ENCODE peak calls at places on chromosomes 7 and 10, in eight cellular contexts. One of them, this sample, is unnamed.

GRCh38 chr10:122348512-122348911 is 26.0 kb upstream of the PLEKHA1 start:
- DNase-seq in stimulated activated CD4-positive, alpha-beta T cell treated with anti-CD3 and anti-CD28 coated beads, Interleukin-4, amount 100 ng/mL, for 48 hours: no peak
- DNase-seq in NCI-H524 treated with DMSO at 0.1 percent for 48 hours: no peak
- DNase-seq in stimulated activated naive CD4-positive, alpha-beta T cell: no peak
- DNase-seq in kidney: peak
- DNase-seq in GM10248: no peak
- DNase-seq in KG1: no peak
- DNase-seq in astrocyte of the hippocampus: peak
- DNase-seq in this sample: no peak

GRCh38 chr7:155803418-155804376 is 8.6 kb downstream of the SHH start:
- DNase-seq in stimulated activated CD4-positive, alpha-beta T cell treated with anti-CD3 and anti-CD28 coated beads, Interleukin-4, amount 100 ng/mL, for 48 hours: no peak
- DNase-seq in stimulated activated naive CD4-positive, alpha-beta T cell: no peak
- DNase-seq in NCI-H524 treated with DMSO at 0.1 percent for 48 hours: no peak
- DNase-seq in GM10248: no peak
- DNase-seq in astrocyte of the hippocampus: peak
- DNase-seq in kidney: peak
- DNase-seq in KG1: no peak
- DNase-seq in this sample: no peak

GRCh38 chr10:31701546-31701945 is 227.1 kb downstream of the ARHGAP12 start:
- DNase-seq in GM10248: no peak
- DNase-seq in kidney: no peak
- DNase-seq in KG1: no peak
- DNase-seq in astrocyte of the hippocampus: no peak
- DNase-seq in NCI-H524 treated with DMSO at 0.1 percent for 48 hours: no peak
- DNase-seq in stimulated activated naive CD4-positive, alpha-beta T cell: no peak
- DNase-seq in stimulated activated CD4-positive, alpha-beta T cell treated with anti-CD3 and anti-CD28 coated beads, Interleukin-4, amount 100 ng/mL, for 48 hours: no peak
- DNase-seq in this sample: peak

GRCh38 chr10:131155903-131156285 is 155.6 kb downstream of the TCERG1L start:
- DNase-seq in stimulated activated naive CD4-positive, alpha-beta T cell: no peak
- DNase-seq in stimulated activated CD4-positive, alpha-beta T cell treated with anti-CD3 and anti-CD28 coated beads, Interleukin-4, amount 100 ng/mL, for 48 hours: no peak
- DNase-seq in astrocyte of the hippocampus: no peak
- DNase-seq in KG1: no peak
- DNase-seq in kidney: no peak
- DNase-seq in NCI-H524 treated with DMSO at 0.1 percent for 48 hours: no peak
- DNase-seq in GM10248: no peak
- DNase-seq in this sample: no peak

GRCh38 chr7:46174192-46174572 is 253.1 kb upstream of the IGFBP3 start:
- DNase-seq in GM10248: no peak
- DNase-seq in KG1: no peak
- DNase-seq in astrocyte of the hippocampus: no peak
- DNase-seq in kidney: no peak
- DNase-seq in stimulated activated CD4-positive, alpha-beta T cell treated with anti-CD3 and anti-CD28 coated beads, Interleukin-4, amount 100 ng/mL, for 48 hours: no peak
- DNase-seq in NCI-H524 treated with DMSO at 0.1 percent for 48 hours: no peak
- DNase-seq in stimulated activated naive CD4-positive, alpha-beta T cell: no peak
- DNase-seq in this sample: no peak

GRCh38 chr7:45000096-45001032 is at the start of gene CCM2:
- DNase-seq in kidney: peak
- DNase-seq in stimulated activated naive CD4-positive, alpha-beta T cell: no peak
- DNase-seq in astrocyte of the hippocampus: peak
- DNase-seq in stimulated activated CD4-positive, alpha-beta T cell treated with anti-CD3 and anti-CD28 coated beads, Interleukin-4, amount 100 ng/mL, for 48 hours: no peak
- DNase-seq in GM10248: no peak
- DNase-seq in NCI-H524 treated with DMSO at 0.1 percent for 48 hours: no peak
- DNase-seq in KG1: no peak
- DNase-seq in this sample: peak

GRCh38 chr7:130062246-130062645 is 8.1 kb upstream of the KLHDC10 start:
- DNase-seq in stimulated activated naive CD4-positive, alpha-beta T cell: no peak
- DNase-seq in kidney: no peak
- DNase-seq in GM10248: no peak
- DNase-seq in astrocyte of the hippocampus: no peak
- DNase-seq in KG1: no peak
- DNase-seq in NCI-H524 treated with DMSO at 0.1 percent for 48 hours: no peak
- DNase-seq in stimulated activated CD4-positive, alpha-beta T cell treated with anti-CD3 and anti-CD28 coated beads, Interleukin-4, amount 100 ng/mL, for 48 hours: no peak
- DNase-seq in this sample: no peak

GRCh38 chr10:89369142-89370105 is 8.4 kb upstream of the IFIT1B start:
- DNase-seq in stimulated activated CD4-positive, alpha-beta T cell treated with anti-CD3 and anti-CD28 coated beads, Interleukin-4, amount 100 ng/mL, for 48 hours: no peak
- DNase-seq in astrocyte of the hippocampus: peak
- DNase-seq in GM10248: peak
- DNase-seq in stimulated activated naive CD4-positive, alpha-beta T cell: no peak
- DNase-seq in NCI-H524 treated with DMSO at 0.1 percent for 48 hours: no peak
- DNase-seq in kidney: no peak
- DNase-seq in KG1: peak
- DNase-seq in this sample: no peak

GRCh38 chr10:36023939-36024338 is 381.8 kb upstream of the FZD8 start:
- DNase-seq in GM10248: no peak
- DNase-seq in kidney: no peak
- DNase-seq in stimulated activated naive CD4-positive, alpha-beta T cell: no peak
- DNase-seq in NCI-H524 treated with DMSO at 0.1 percent for 48 hours: no peak
- DNase-seq in KG1: no peak
- DNase-seq in stimulated activated CD4-positive, alpha-beta T cell treated with anti-CD3 and anti-CD28 coated beads, Interleukin-4, amount 100 ng/mL, for 48 hours: no peak
- DNase-seq in astrocyte of the hippocampus: peak
- DNase-seq in this sample: no peak

GRCh38 chr10:124739119-124739921 is 4.9 kb downstream of the FAM53B start:
- DNase-seq in stimulated activated naive CD4-positive, alpha-beta T cell: no peak
- DNase-seq in GM10248: no peak
- DNase-seq in KG1: no peak
- DNase-seq in NCI-H524 treated with DMSO at 0.1 percent for 48 hours: no peak
- DNase-seq in kidney: peak
- DNase-seq in astrocyte of the hippocampus: peak
- DNase-seq in stimulated activated CD4-positive, alpha-beta T cell treated with anti-CD3 and anti-CD28 coated beads, Interleukin-4, amount 100 ng/mL, for 48 hours: no peak
- DNase-seq in this sample: no peak

GRCh38 chr7:37893359-37893758 is 23.3 kb downstream of the SFRP4 start:
- DNase-seq in GM10248: no peak
- DNase-seq in kidney: no peak
- DNase-seq in stimulated activated naive CD4-positive, alpha-beta T cell: no peak
- DNase-seq in NCI-H524 treated with DMSO at 0.1 percent for 48 hours: no peak
- DNase-seq in astrocyte of the hippocampus: no peak
- DNase-seq in KG1: no peak
- DNase-seq in stimulated activated CD4-positive, alpha-beta T cell treated with anti-CD3 and anti-CD28 coated beads, Interleukin-4, amount 100 ng/mL, for 48 hours: no peak
- DNase-seq in this sample: no peak

GRCh38 chr7:46281071-46281470 is 360.0 kb upstream of the IGFBP3 start:
- DNase-seq in NCI-H524 treated with DMSO at 0.1 percent for 48 hours: no peak
- DNase-seq in kidney: no peak
- DNase-seq in stimulated activated naive CD4-positive, alpha-beta T cell: no peak
- DNase-seq in astrocyte of the hippocampus: no peak
- DNase-seq in GM10248: no peak
- DNase-seq in KG1: no peak
- DNase-seq in stimulated activated CD4-positive, alpha-beta T cell treated with anti-CD3 and anti-CD28 coated beads, Interleukin-4, amount 100 ng/mL, for 48 hours: no peak
- DNase-seq in this sample: no peak